ENCODE peak calls at places on chromosomes 5 and 9, in eight cellular contexts. Q is aorta, H is suprapubic skin, O is fibroblast of lung, R is colonic mucosa, N is upper lobe of right lung, L is tibial artery, Y is brain microvascular endothelial cell. G is an unnamed sample.
A peak's percentile ranks its signal among the peaks of the same experiment; 100 is the strongest.

GRCh38 chr9:33524431-33524947 is 438 bp downstream of the ANKRD18B start:
- DNase-seq in Q (no peak), O (no peak), H (no peak), L (no peak), Y (no peak), R (no peak), N (no peak), G (no peak)

GRCh38 chr9:87587356-87587745 is 89.7 kb downstream of the DAPK1 start:
- DNase-seq in O (no peak), H (no peak), L (no peak), R (no peak), Q (no peak), N (no peak), Y (no peak), G (no peak)

GRCh38 chr5:56356121-56356875 is 123.2 kb upstream of the ANKRD55 start:
- DNase-seq in L (no peak), H (no peak), N (no peak), R (no peak), O (no peak), Q (no peak), Y (no peak), G (no peak)

GRCh38 chr9:135282001-135282731 is 194.7 kb downstream of the OLFM1 start:
- DNase-seq in N (peak; percentile 87), Q (no peak), L (no peak), R (peak; percentile 82), H (no peak), Y (no peak), O (peak; percentile 4), G (peak; percentile 98)

GRCh38 chr9:110923601-110924000 is 114.7 kb downstream of the LPAR1 start:
- DNase-seq in R (no peak), N (no peak), Y (no peak), H (no peak), Q (no peak), L (no peak), O (peak; percentile 56), G (no peak)

GRCh38 chr5:39176740-39177628 is 42.4 kb downstream of the FYB1 start:
- DNase-seq in L (no peak), N (no peak), Q (no peak), R (no peak), H (no peak), Y (no peak), O (no peak), G (no peak)

GRCh38 chr5:69517763-69518212 is 25.2 kb downstream of the OCLN start:
- DNase-seq in Q (no peak), O (peak; percentile 73), R (peak; percentile 55), H (no peak), N (no peak), L (no peak), Y (peak; percentile 49), G (no peak)

GRCh38 chr9:125746774-125747052 is 460 bp upstream of the PBX3 start:
- DNase-seq in O (no peak), Q (no peak), H (no peak), L (no peak), N (no peak), R (no peak), Y (no peak), G (no peak)

GRCh38 chr5:58060971-58061370 is 398.9 kb downstream of the PLK2 start:
- DNase-seq in R (no peak), O (peak; percentile 36), Y (peak; percentile 23), H (no peak), N (no peak), Q (no peak), L (no peak), G (no peak)

DNA sequence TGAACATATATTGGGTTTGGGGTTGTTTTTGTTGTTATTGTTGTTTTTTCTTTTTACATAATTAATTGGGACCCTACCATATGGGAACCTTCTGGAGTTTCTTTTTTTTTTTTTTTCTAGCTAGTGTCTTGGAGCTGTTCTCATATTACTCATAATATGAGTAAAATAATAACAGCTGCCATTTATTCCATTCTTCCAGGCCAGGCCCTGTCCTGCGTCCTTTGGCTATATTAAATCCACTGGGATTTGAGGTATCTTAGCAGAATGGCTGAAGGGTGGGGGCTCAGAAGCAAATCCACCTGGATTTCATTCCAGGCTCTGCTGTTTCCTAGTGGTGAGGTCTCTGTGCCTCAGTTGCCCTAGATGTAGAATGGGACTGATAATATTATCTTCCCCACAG is 47.2 kb upstream of the RPL26L1 start:
- DNase-seq in L (no peak), H (no peak), R (no peak), O (no peak), Y (no peak), Q (no peak), N (no peak), G (no peak)
- H3K36me3 ChIP-seq in L (peaks cover 56% of the 10 kb centered on the region), H (peaks cover 38% of the 10 kb centered on the region), R (peaks cover 11% of the 10 kb centered on the region), O (peaks cover 12% of the 10 kb centered on the region), Y (peaks cover 35% of the 10 kb centered on the region), Q (peaks cover 1% of the 10 kb centered on the region), N (peaks cover 57% of the 10 kb centered on the region), G (peaks cover 38% of the 10 kb centered on the region)

GRCh38 chr9:131668057-131668438 is 71.8 kb downstream of the RAPGEF1 start:
- DNase-seq in N (no peak), Q (no peak), L (no peak), Y (no peak), H (no peak), R (no peak), O (no peak), G (no peak)

GRCh38 chr9:131671150-131671549 is 68.7 kb downstream of the RAPGEF1 start:
- DNase-seq in N (no peak), O (no peak), H (no peak), R (no peak), Y (no peak), Q (no peak), L (no peak), G (no peak)

GRCh38 chr9:131670247-131670681 is 69.6 kb downstream of the RAPGEF1 start:
- DNase-seq in Y (no peak), Q (no peak), H (peak; percentile 73), O (no peak), L (peak; percentile 76), N (peak; percentile 85), R (no peak), G (no peak)

GRCh38 chr9:131668439-131669233 is 71.2 kb downstream of the RAPGEF1 start:
- DNase-seq in N (peak; percentile 69), O (peak; percentile 79), L (no peak), Q (no peak), H (peak; percentile 64), Y (peak; percentile 57), R (no peak), G (peak; percentile 41)

GRCh38 chr9:131669234-131670172 is 70.4 kb downstream of the RAPGEF1 start:
- DNase-seq in O (no peak), L (no peak), Q (no peak), Y (no peak), N (peak; percentile 66), R (no peak), H (no peak), G (no peak)
- H3K4me3 ChIP-seq in O (no peak overlapping the region), L (no peak overlapping the region), Q (no peak overlapping the region), Y (no peak overlapping the region), N (no peak overlapping the region), R (no peak overlapping the region), H (no peak overlapping the region), G (no peak overlapping the region)

GRCh38 chr9:136518623-136519022 is 27.2 kb downstream of the NOTCH1 start:
- DNase-seq in H (no peak), Y (no peak), N (peak; percentile 84), O (no peak), R (no peak), Q (no peak), L (no peak), G (no peak)
- H3K36me3 ChIP-seq in H (peaks cover 90% of the 10 kb centered on the region), Y (peaks cover 29% of the 10 kb centered on the region), N (peaks cover 71% of the 10 kb centered on the region), O (peaks cover 30% of the 10 kb centered on the region), R (peaks cover 34% of the 10 kb centered on the region), Q (peaks cover 7% of the 10 kb centered on the region), L (peaks cover 98% of the 10 kb centered on the region), G (peaks cover 71% of the 10 kb centered on the region)

DNA sequence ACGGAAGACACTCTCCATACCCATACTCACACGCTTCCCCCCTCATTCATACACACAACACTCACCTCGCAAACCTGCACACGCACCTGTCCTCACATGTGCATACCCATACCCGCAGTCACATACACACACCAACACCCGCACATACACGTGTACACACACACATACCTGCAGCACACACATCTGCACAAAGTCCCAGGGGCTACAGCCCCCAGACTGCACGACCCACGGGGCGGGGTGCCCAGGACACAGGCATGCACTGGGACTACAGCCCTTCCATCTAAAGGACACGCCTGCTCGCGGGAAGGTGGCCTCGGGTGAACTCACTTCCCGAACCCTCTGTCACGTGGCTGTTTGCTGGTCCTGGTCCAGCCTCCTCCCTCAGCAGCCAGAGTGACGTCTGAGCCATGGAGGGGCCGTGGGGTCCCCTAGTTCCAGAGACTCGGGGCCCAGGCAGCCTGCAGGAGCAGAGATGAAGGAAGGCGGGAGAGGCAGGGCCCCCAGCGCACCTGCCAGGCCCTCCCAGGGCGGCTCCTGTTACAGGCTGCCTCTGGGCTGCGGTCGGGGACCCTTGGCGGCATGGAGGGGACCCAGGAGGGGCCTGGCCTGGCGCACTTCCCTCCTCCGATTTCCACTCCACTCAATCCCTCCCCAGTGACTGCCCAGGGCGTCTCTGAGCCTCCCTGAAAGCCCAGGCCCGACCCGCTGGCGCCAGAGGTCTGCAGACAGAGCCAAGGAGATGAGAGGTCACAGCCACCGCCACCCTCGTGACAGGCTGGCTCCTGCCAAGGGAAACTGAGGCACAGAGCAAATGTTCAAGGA is 8.1 kb downstream of the SLC12A7 start:
- DNase-seq in L (peak; percentile 68), Y (no peak), H (no peak), Q (no peak), O (peak; percentile 32), N (peak; percentile 86), R (peak; percentile 88), G (peak; percentile 76)
- H3K4me3 ChIP-seq in L (peak overlapping the region; percentile 8), Y (no peak overlapping the region), H (peak overlapping the region; percentile 25), Q (no peak overlapping the region), O (no peak overlapping the region), N (peak overlapping the region; percentile 29), R (peak overlapping the region; percentile 2), G (no peak overlapping the region)

DNA sequence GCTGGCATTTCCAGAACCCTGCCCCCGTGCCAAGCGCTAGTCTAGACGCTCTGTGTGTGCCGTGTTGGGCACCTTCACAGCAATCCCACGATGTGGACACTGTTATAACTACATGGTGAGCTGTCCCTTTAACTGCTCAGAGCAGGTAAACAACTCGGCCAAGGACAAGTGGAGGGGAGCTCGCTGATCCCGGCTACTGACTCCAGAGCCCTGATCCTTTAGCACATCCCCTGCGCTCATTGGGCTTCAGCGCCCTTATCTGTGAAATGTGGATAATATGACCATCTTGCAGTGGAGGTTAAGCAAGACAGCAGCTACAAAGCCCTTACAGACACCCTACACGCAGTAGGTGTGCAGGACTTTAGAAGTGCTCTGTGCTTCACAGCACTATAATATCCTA is 16.5 kb downstream of the ORM2 start:
- DNase-seq in N (no peak), Y (no peak), Q (no peak), O (no peak), H (no peak), L (no peak), R (no peak), G (no peak)
- H3K36me3 ChIP-seq in N (peaks cover 97% of the 10 kb centered on the region), Y (peaks cover 49% of the 10 kb centered on the region), Q (peaks cover 19% of the 10 kb centered on the region), O (peaks cover 29% of the 10 kb centered on the region), H (peaks cover 95% of the 10 kb centered on the region), L (peaks cover 100% of the 10 kb centered on the region), R (peaks cover 31% of the 10 kb centered on the region), G (no peaks in the 10 kb centered on the region)

G was measured in pancreas.